ENCODE peak calls at places on chromosomes 2 and 18, in eight cellular contexts. Z is endodermal cell, X is IMR-90, N is colonic mucosa, L is K562, B is mesenchymal stem cell, J is mesendoderm, F is neuronal stem cell. R is an unnamed sample.
A peak's percentile ranks its signal among the peaks of the same experiment; 100 is the strongest.

GRCh38 chr2:214810670-214811069 is 1.2 kb upstream of the BARD1 start:
- DNase-seq in N (peak; percentile 32), X (no peak), J (no peak), F (no peak), L (peak; percentile 5), Z (peak; percentile 53), B (no peak), R (no peak)

GRCh38 chr18:40414155-40414754 is 1540.8 kb upstream of the PIK3C3 start:
- DNase-seq in L (no peak), X (peak; percentile 37), F (no peak), Z (no peak), B (peak; percentile 6), J (no peak), N (no peak), R (peak; percentile 60)

GRCh38 chr2:70890469-70891065 is 45.1 kb upstream of the ATP6V1B1 start:
- DNase-seq in B (no peak), Z (no peak), J (no peak), N (no peak), F (no peak), L (no peak), X (no peak), R (no peak)

GRCh38 chr2:210264282-210264681 is 39.0 kb upstream of the ACADL start:
- DNase-seq in N (no peak), L (no peak), B (no peak), X (no peak), F (no peak), J (no peak), Z (no peak), R (no peak)

GRCh38 chr18:63422862-63423304 is 607 bp upstream of the VPS4B start:
- DNase-seq in X (no peak), N (no peak), F (no peak), Z (no peak), B (no peak), L (no peak), J (no peak), R (no peak)

GRCh38 chr2:10923965-10924364 is 12.2 kb downstream of the KCNF1 start:
- DNase-seq in B (no peak), X (no peak), F (no peak), N (no peak), J (no peak), Z (no peak), L (no peak), R (no peak)

GRCh38 chr2:195658541-195658890 is 1.5 kb downstream of the SLC39A10 start:
- DNase-seq in L (no peak), J (no peak), X (peak; percentile 90), N (peak; percentile 27), Z (no peak), B (peak; percentile 80), F (no peak), R (peak; percentile 88)

GRCh38 chr2:3638456-3638810 is 19.6 kb upstream of the ALLC start:
- DNase-seq in N (no peak), F (no peak), L (no peak), B (no peak), Z (peak; percentile 41), J (no peak), X (no peak), R (no peak)

GRCh38 chr2:166539340-166540162 is 45.5 kb upstream of the SCN7A start:
- DNase-seq in J (peak; percentile 68), X (peak; percentile 84), B (peak; percentile 72), N (peak; percentile 26), L (peak; percentile 60), F (peak; percentile 73), Z (peak; percentile 59), R (peak; percentile 43)

GRCh38 chr2:45755585-45756330 is 104.3 kb downstream of the PRKCE start:
- DNase-seq in B (peak; percentile 96), X (peak; percentile 90), L (no peak), F (no peak), Z (no peak), N (no peak), J (peak; percentile 23), R (peak; percentile 84)

GRCh38 chr2:36329746-36330145 is 25.8 kb upstream of the CRIM1 start:
- DNase-seq in L (no peak), X (peak; percentile 80), N (no peak), Z (no peak), B (peak; percentile 84), J (peak; percentile 67), F (no peak), R (peak; percentile 85)

GRCh38 chr2:50956886-50957285 is 75.0 kb downstream of the NRXN1 start:
- DNase-seq in L (no peak), Z (no peak), F (no peak), J (no peak), N (no peak), B (no peak), X (no peak), R (peak; percentile 23)

GRCh38 chr2:153872311-153873061 is 764 bp downstream of the GALNT13 start:
- DNase-seq in Z (peak; percentile 67), L (no peak), F (no peak), X (no peak), N (no peak), J (peak; percentile 25), B (no peak), R (no peak)

GRCh38 chr2:68832161-68832869 is 38.9 kb downstream of the BMP10 start:
- DNase-seq in L (peak; percentile 29), B (peak; percentile 96), N (peak; percentile 44), J (no peak), Z (no peak), X (peak; percentile 78), F (no peak), R (peak; percentile 67)

GRCh38 chr2:147560810-147561521 is 283.9 kb upstream of the ACVR2A start:
- DNase-seq in L (no peak), N (no peak), F (no peak), J (no peak), Z (no peak), B (peak; percentile 51), X (no peak), R (peak; percentile 79)

GRCh38 chr2:134493797-134494196 is 225.0 kb downstream of the TMEM163 start:
- DNase-seq in N (no peak), X (no peak), Z (no peak), L (no peak), B (no peak), J (no peak), F (no peak), R (no peak)

GRCh38 chr2:120819720-120820210 is 84.1 kb downstream of the GLI2 start:
- DNase-seq in F (no peak), J (no peak), Z (no peak), N (no peak), L (no peak), B (no peak), X (no peak), R (peak; percentile 14)

DNA sequence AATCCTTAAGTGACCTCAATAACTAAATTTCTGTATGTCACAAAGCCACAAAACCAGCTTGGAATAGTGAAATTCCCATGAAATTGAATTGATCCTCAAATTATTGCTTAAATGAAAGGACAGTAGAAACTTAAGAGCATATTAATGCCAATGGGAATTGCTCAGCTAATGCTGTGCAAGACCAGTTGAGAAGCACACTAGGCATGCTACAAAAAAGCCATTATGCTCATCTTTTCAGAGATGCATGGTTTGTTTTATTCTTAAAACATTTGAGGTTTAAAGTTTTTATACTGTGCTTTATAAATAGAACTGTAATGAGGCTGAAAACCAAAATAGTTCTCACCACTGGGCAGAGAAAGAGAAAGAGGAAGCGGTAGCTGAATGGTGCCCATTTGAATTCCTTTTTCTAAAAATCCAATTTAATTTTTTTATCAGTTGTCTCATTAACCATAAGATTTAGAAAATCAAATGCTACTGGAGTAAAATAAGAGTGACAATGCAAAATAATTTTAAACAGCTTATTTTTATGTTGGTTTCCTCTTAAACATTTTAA is 98.6 kb downstream of the LNPK start:
- DNase-seq in Z (no peak), B (no peak), J (no peak), N (no peak), X (no peak), F (no peak), L (no peak), R (no peak)
- H3K4me3 ChIP-seq in Z (no peak overlapping the region), B (no peak overlapping the region), J (no peak overlapping the region), N (no peak overlapping the region), X (no peak overlapping the region), F (no peak overlapping the region), L (no peak overlapping the region), R (no peak overlapping the region)

DNA sequence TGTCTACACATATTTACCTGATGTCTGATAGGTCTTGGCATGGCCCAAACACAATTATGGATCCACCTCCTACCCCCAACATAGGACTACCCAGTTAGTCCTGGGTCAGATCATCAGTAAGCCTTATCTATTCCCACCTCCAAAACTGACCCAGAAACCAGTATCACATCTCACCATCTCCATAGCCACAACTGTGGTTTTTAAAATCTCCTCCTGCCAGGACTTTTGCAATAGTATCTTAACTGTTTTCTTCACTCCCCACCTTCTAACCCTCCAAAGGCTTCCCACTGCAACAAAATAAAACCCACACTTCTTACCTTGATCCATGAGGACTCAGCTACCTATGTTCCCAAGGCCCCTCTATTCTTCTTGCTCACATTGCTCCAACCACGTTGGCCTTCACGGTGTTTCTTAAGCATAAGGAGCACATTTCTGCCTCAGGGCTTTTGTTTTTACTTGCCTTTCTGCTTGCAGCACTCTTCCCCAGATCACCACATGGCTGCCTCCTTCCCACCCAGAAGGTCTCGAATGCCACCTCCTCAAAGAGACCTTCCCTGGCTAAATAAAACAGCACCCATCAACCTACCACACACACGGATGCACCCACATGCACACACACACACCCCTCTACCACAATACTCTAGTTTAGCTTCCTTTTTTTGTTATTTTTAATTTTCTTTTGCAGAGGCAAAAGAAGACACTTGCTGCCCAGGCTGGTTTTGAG is 125.9 kb upstream of the SLC1A4 start:
- DNase-seq in Z (no peak), L (no peak), B (no peak), F (no peak), X (no peak), J (no peak), N (no peak), R (no peak)
- H3K9ac ChIP-seq in Z (no peak overlapping the region), L (no peak overlapping the region), B (peak overlapping the region; percentile 20), F (no peak overlapping the region), X (no peak overlapping the region), J (no peak overlapping the region), N (no peak overlapping the region), R (no peak overlapping the region)

GRCh38 chr2:230335461-230335863 is 8.5 kb downstream of the SP140L start:
- DNase-seq in F (no peak), Z (no peak), X (no peak), B (peak; percentile 24), N (no peak), L (peak; percentile 9), J (no peak), R (no peak)
- H3K4me3 ChIP-seq in F (no peak overlapping the region), Z (no peak overlapping the region), X (no peak overlapping the region), B (no peak overlapping the region), N (no peak overlapping the region), L (no peak overlapping the region), J (no peak overlapping the region), R (no peak overlapping the region)

GRCh38 chr2:73103018-73103542 is 9.7 kb downstream of the RAB11FIP5 start:
- DNase-seq in X (no peak), B (no peak), N (peak; percentile 36), J (no peak), Z (peak; percentile 27), L (no peak), F (no peak), R (no peak)
- H3K9ac ChIP-seq in X (no peak overlapping the region), B (peak overlapping the region; percentile 3), N (no peak overlapping the region), J (no peak overlapping the region), Z (no peak overlapping the region), L (no peak overlapping the region), F (peak overlapping the region; percentile 57), R (no peak overlapping the region)

GRCh38 chr2:218401834-218402370 is 2.2 kb downstream of the CTDSP1 start:
- DNase-seq in J (no peak), X (no peak), F (no peak), N (no peak), B (no peak), Z (no peak), L (no peak), R (no peak)
- H3K4me3 ChIP-seq in J (no peak overlapping the region), X (no peak overlapping the region), F (no peak overlapping the region), N (peak overlapping the region; percentile 97), B (no peak overlapping the region), Z (no peak overlapping the region), L (peak overlapping the region; percentile 57), R (no peak overlapping the region)

GRCh38 chr2:144479659-144480058 is 40.3 kb downstream of the ZEB2 start:
- DNase-seq in B (no peak), Z (peak; percentile 80), J (peak; percentile 78), X (no peak), L (no peak), F (no peak), N (no peak), R (no peak)
- H3K9ac ChIP-seq in B (no peak overlapping the region), Z (no peak overlapping the region), J (no peak overlapping the region), X (no peak overlapping the region), L (no peak overlapping the region), F (no peak overlapping the region), N (no peak overlapping the region), R (no peak overlapping the region)